ENCODE peak calls at places on chromosomes 7 and 10, in four cellular contexts. S, O, W and T are unnamed samples.
A peak's percentile ranks its signal among the peaks of the same experiment; 100 is the strongest.

GRCh38 chr10:26214004-26214403 is 2.6 kb upstream of the GAD2 start:
- DNase-seq in S (no peak), O (no peak), W (no peak), T (no peak)

GRCh38 chr7:80725181-80725611 is 86.8 kb downstream of the CD36 start:
- DNase-seq in S (no peak), O (no peak), W (no peak), T (no peak)

GRCh38 chr7:152544481-152544927 is 108.7 kb upstream of the KMT2C start:
- DNase-seq in S (no peak), O (no peak), W (no peak), T (no peak)

GRCh38 chr10:102410427-102411073 is 8.0 kb downstream of the PSD start:
- DNase-seq in S (no peak), O (no peak), W (no peak), T (no peak)

GRCh38 chr7:132337450-132338080 is 238.7 kb downstream of the PLXNA4 start:
- DNase-seq in S (no peak), O (no peak), W (no peak), T (no peak)

GRCh38 chr7:125363873-125364272 is 434.2 kb upstream of the POT1 start:
- DNase-seq in S (no peak), O (no peak), W (no peak), T (peak; percentile 36)

GRCh38 chr10:3265081-3265480 is 92.5 kb upstream of the PITRM1 start:
- DNase-seq in S (no peak), O (no peak), W (no peak), T (no peak)

GRCh38 chr10:54961040-54961439 is 160.0 kb upstream of the PCDH15 start:
- DNase-seq in S (no peak), O (no peak), W (no peak), T (no peak)

GRCh38 chr7:570801-571070 is 51.1 kb upstream of the PDGFA start:
- DNase-seq in S (no peak), O (no peak), W (no peak), T (no peak)

GRCh38 chr7:42082144-42082543 is 154.9 kb downstream of the GLI3 start:
- DNase-seq in S (no peak), O (no peak), W (no peak), T (peak; percentile 51)

GRCh38 chr10:53387546-53387945 is 615.0 kb upstream of the MBL2 start:
- DNase-seq in S (no peak), O (no peak), W (no peak), T (no peak)

GRCh38 chr7:7681191-7681935 is 37.0 kb downstream of the RPA3 start:
- DNase-seq in S (no peak), O (peak; percentile 62), W (peak; percentile 28), T (peak; percentile 78)

GRCh38 chr7:50317221-50317678 is 12.7 kb downstream of the IKZF1 start:
- DNase-seq in S (no peak), O (no peak), W (no peak), T (no peak)

GRCh38 chr10:72790216-72790990 is 98.5 kb downstream of the MCU start:
- DNase-seq in S (no peak), O (no peak), W (no peak), T (no peak)

GRCh38 chr10:13957856-13958255 is 371.1 kb downstream of the PRPF18 start:
- DNase-seq in S (no peak), O (no peak), W (no peak), T (no peak)

GRCh38 chr7:121153411-121153810 is 164.9 kb downstream of the CPED1 start:
- DNase-seq in S (no peak), O (no peak), W (no peak), T (no peak)

GRCh38 chr7:135789431-135789830 is 40.8 kb upstream of the FAM180A start:
- DNase-seq in S (no peak), O (no peak), W (no peak), T (no peak)